ENCODE peak calls at places on chromosomes 5 and 9, in eight cellular contexts. Y is heart left ventricle; U is cardiac muscle cell; D is A549; C is CD8-positive, alpha-beta T cell; F is AG10803; Z is lung; G is fibroblast of mammary gland. O is an unnamed sample.

GRCh38 chr5:38782185-38782584 is 63.6 kb upstream of the OSMR start:
- DNase-seq in Y (no peak), U (no peak), D (no peak), C (no peak), F (no peak), Z (no peak), G (no peak), O (no peak)

GRCh38 chr5:126369995-126370731 is 53.0 kb upstream of the GRAMD2B start:
- DNase-seq in Y (no peak), U (no peak), D (no peak), C (no peak), F (peak; percentile 36), Z (no peak), G (no peak), O (no peak)

GRCh38 chr5:14741721-14742426 is 77.4 kb downstream of the OTULIN start:
- DNase-seq in Y (no peak), U (no peak), D (no peak), C (no peak), F (no peak), Z (no peak), G (no peak), O (no peak)

GRCh38 chr9:130740218-130741023 is 46.8 kb downstream of the EXOSC2 start:
- DNase-seq in Y (no peak), U (no peak), D (no peak), C (no peak), F (no peak), Z (no peak), G (no peak), O (no peak)

GRCh38 chr5:178336889-178337785 is 104.5 kb upstream of the PHYKPL start:
- DNase-seq in Y (no peak), U (no peak), D (no peak), C (no peak), F (no peak), Z (no peak), G (no peak), O (no peak)

GRCh38 chr5:1778138-1779020 is 21.3 kb downstream of the MRPL36 start:
- DNase-seq in Y (no peak), U (no peak), D (no peak), C (no peak), F (no peak), Z (no peak), G (no peak), O (no peak)

GRCh38 chr9:108105885-108106284 is 616.3 kb upstream of the KLF4 start:
- DNase-seq in Y (no peak), U (no peak), D (no peak), C (no peak), F (no peak), Z (no peak), G (no peak), O (no peak)

GRCh38 chr5:170159101-170159698 is 53.5 kb downstream of the FOXI1 start:
- DNase-seq in Y (no peak), U (peak; percentile 59), D (peak; percentile 29), C (no peak), F (peak; percentile 91), Z (no peak), G (peak; percentile 42), O (peak; percentile 63)

GRCh38 chr9:137234055-137234697 is 3.5 kb downstream of the SLC34A3 start:
- DNase-seq in Y (no peak), U (no peak), D (no peak), C (no peak), F (no peak), Z (no peak), G (no peak), O (no peak)

DNA sequence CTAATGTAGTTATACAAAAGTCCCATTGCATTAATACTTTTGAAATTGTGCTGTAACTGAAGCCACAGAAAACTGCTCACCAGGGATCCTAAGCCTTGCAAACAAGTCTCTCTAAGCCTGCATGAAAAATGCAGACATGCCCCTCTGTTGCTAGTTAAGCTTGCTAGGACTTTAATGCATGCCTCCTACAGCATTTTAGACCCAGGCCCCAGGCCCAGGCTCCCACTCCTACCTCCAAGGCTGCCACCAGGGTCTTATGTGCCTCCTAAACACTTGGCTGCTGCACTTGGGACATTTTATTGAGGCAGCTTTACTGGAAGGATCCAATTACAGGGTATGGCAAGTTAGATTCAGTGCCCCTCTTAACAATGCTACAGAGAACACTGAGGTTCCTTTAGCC is 467.3 kb upstream of the CLINT1 start:
- DNase-seq in Y (no peak), U (no peak), D (no peak), C (no peak), F (no peak), Z (no peak), G (no peak), O (no peak)
- TF ChIP-seq CTCF in Y (no peak), U (no peak), D (no peak), C (no peak), F (no peak), Z (no peak), G (no peak), O (no peak)

DNA sequence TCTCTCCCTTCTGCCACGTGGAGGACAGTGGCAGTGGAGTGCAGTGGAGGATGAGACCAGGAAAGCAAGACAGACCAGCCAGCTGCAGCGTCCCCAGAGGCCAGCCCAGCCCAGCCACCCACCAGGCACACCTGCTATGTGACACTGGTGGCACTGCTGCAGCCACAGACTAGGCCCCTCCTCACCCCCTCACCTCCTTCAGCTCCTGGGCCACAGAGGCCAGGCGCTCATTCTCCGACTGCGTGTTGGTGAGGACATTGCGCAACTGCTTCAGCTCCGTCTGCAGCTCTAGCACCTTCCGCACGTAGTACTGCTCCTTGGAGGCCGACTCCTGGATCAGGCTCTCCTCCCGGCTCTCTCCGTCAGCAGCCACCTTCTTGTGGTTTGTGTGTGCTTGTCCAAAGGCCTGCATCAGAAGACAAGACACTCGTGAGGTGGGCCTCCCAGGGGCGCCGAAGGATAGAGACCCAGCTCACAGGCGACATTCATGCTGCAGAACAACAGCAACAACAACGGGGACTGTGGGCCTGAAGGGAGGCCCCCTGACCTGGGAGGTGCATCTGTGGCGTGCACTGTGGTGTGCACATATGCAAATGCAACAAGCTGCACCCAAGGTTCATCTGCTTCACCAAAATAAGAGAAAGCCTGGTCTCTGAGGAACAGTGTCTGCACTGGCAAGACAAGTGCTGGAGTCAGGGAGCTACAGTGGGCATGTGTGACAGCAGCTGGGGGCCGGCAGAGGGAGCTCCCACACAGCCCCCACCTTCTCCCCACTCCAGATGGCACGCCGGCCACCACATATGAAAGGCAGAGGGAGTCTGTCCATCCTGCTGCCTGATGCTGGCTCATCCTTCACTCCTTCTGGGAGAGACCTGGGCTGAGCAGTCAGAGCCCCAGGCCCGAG is 35.5 kb downstream of the BICD2 start:
- DNase-seq in Y (no peak), U (no peak), D (no peak), C (no peak), F (peak; percentile 42), Z (no peak), G (peak; percentile 19), O (peak; percentile 37)
- H3K4me3 ChIP-seq in Y (no peak overlapping the region), U (no peak overlapping the region), D (no peak overlapping the region), C (no peak overlapping the region), F (no peak overlapping the region), Z (no peak overlapping the region), G (no peak overlapping the region), O (no peak overlapping the region)

GRCh38 chr5:93088997-93089396 is 492.0 kb downstream of the NR2F1-AS1 start:
- DNase-seq in Y (no peak), U (no peak), D (no peak), C (no peak), F (no peak), Z (no peak), G (peak; percentile 33), O (no peak)

GRCh38 chr5:93088566-93088965 is 492.5 kb downstream of the NR2F1-AS1 start:
- DNase-seq in Y (no peak), U (no peak), D (no peak), C (no peak), F (no peak), Z (no peak), G (no peak), O (no peak)

GRCh38 chr5:93096561-93096960 is 484.5 kb downstream of the NR2F1-AS1 start:
- DNase-seq in Y (no peak), U (no peak), D (no peak), C (no peak), F (no peak), Z (no peak), G (no peak), O (no peak)

GRCh38 chr5:93090698-93091097 is 490.3 kb downstream of the NR2F1-AS1 start:
- DNase-seq in Y (no peak), U (no peak), D (no peak), C (no peak), F (no peak), Z (no peak), G (no peak), O (no peak)

GRCh38 chr5:93092349-93093105 is 488.5 kb downstream of the NR2F1-AS1 start:
- DNase-seq in Y (no peak), U (peak; percentile 75), D (no peak), C (no peak), F (peak; percentile 59), Z (no peak), G (peak; percentile 63), O (peak; percentile 80)
- TF ChIP-seq CTCF in Y (no peak), U (peak; percentile 52), D (peak; percentile 46), C (no peak), F (peak; percentile 59), Z (no peak), G (peak; percentile 53), O (peak; percentile 41)

GRCh38 chr5:180830253-180831138 is 27.9 kb upstream of the MGAT1 start:
- DNase-seq in Y (peak; percentile 83), U (no peak), D (peak; percentile 56), C (peak; percentile 60), F (peak; percentile 49), Z (peak; percentile 78), G (peak; percentile 50), O (peak; percentile 49)
- H3K4me3 ChIP-seq in Y (peak overlapping the region; percentile 67), U (peak overlapping the region; percentile 61), D (peak overlapping the region; percentile 66), C (peak overlapping the region; percentile 67), F (peak overlapping the region; percentile 96), Z (peak overlapping the region; percentile 93), G (peak overlapping the region; percentile 85), O (peak overlapping the region; percentile 67)

O was measured in cardiac fibroblast.